ENCODE peak calls at places on chromosomes 3 and 15, in five cellular contexts. B, V, E, A and K are unnamed samples.

GRCh38 chr3:50645378-50645777 is 28.4 kb downstream of the MAPKAPK3 start:
- DNase-seq in B (no peak), V (no peak), E (no peak), A (no peak), K (no peak)

GRCh38 chr3:25381083-25381482 is 47.0 kb upstream of the RARB start:
- DNase-seq in B (no peak), V (no peak), E (no peak), A (no peak), K (no peak)

GRCh38 chr3:35640736-35641135 is 1.4 kb downstream of the ARPP21 start:
- DNase-seq in B (no peak), V (no peak), E (no peak), A (no peak), K (no peak)

GRCh38 chr15:64989331-64990167 is at the start of gene SPG21:
- DNase-seq in B (peak; percentile 96), V (peak; percentile 94), E (peak; percentile 92), A (peak; percentile 72), K (peak; percentile 79)

GRCh38 chr15:70799667-70800450 is 36.5 kb upstream of the UACA start:
- DNase-seq in B (no peak), V (no peak), E (peak; percentile 82), A (no peak), K (no peak)

GRCh38 chr3:31196881-31197364 is 302.5 kb upstream of the GADL1 start:
- DNase-seq in B (peak; percentile 65), V (no peak), E (no peak), A (no peak), K (no peak)

GRCh38 chr3:184228376-184229137 is 828 bp upstream of the VWA5B2 start:
- DNase-seq in B (no peak), V (no peak), E (no peak), A (no peak), K (no peak)

GRCh38 chr15:56798639-56799038 is 65.3 kb upstream of the ZNF280D start:
- DNase-seq in B (no peak), V (no peak), E (no peak), A (no peak), K (no peak)

GRCh38 chr3:128549283-128550112 is 56.5 kb upstream of the GATA2 start:
- DNase-seq in B (peak; percentile 81), V (no peak), E (peak; percentile 73), A (no peak), K (no peak)

GRCh38 chr3:2872884-2873283 is 237.3 kb downstream of the IL5RA start:
- DNase-seq in B (no peak), V (no peak), E (no peak), A (no peak), K (no peak)

GRCh38 chr3:14583543-14584091 is 43.5 kb upstream of the GRIP2 start:
- DNase-seq in B (no peak), V (no peak), E (peak; percentile 10), A (no peak), K (no peak)

GRCh38 chr3:12585970-12586369 is 29.1 kb downstream of the MKRN2 start:
- DNase-seq in B (no peak), V (no peak), E (no peak), A (no peak), K (no peak)

GRCh38 chr3:183584246-183584913 is 28.9 kb upstream of the KLHL6 start:
- DNase-seq in B (peak; percentile 72), V (peak; percentile 75), E (no peak), A (no peak), K (no peak)

GRCh38 chr3:154243353-154243752 is 80.9 kb downstream of the DHX36 start:
- DNase-seq in B (no peak), V (no peak), E (peak; percentile 36), A (no peak), K (no peak)

GRCh38 chr3:171225698-171226097 is 199.2 kb upstream of the SLC2A2 start:
- DNase-seq in B (no peak), V (no peak), E (no peak), A (no peak), K (no peak)

GRCh38 chr3:124887177-124887995 is at the start of gene ITGB5:
- DNase-seq in B (peak; percentile 90), V (peak; percentile 84), E (peak; percentile 84), A (no peak), K (no peak)

GRCh38 chr3:6204891-6205290 is 656.0 kb upstream of the GRM7 start:
- DNase-seq in B (no peak), V (no peak), E (no peak), A (no peak), K (no peak)

GRCh38 chr3:5017953-5018531 is 38.8 kb downstream of the BHLHE40 start:
- DNase-seq in B (peak; percentile 86), V (no peak), E (peak; percentile 12), A (no peak), K (no peak)

GRCh38 chr15:66921319-66921718 is 144.1 kb upstream of the SMAD3 start:
- DNase-seq in B (peak; percentile 58), V (no peak), E (no peak), A (no peak), K (no peak)

GRCh38 chr15:37142371-37142770 is 42.0 kb upstream of the MEIS2 start:
- DNase-seq in B (no peak), V (no peak), E (no peak), A (no peak), K (no peak)

GRCh38 chr3:120820748-120821147 is 78.2 kb downstream of the GTF2E1 start:
- DNase-seq in B (no peak), V (no peak), E (no peak), A (no peak), K (no peak)

GRCh38 chr3:72887378-72887722 is 496 bp upstream of the GXYLT2 start:
- DNase-seq in B (no peak), V (peak; percentile 10), E (peak; percentile 17), A (no peak), K (no peak)

GRCh38 chr3:60636846-60637245 is 614.4 kb downstream of the FHIT start:
- DNase-seq in B (no peak), V (no peak), E (no peak), A (no peak), K (no peak)

GRCh38 chr3:115683773-115684172 is 60.5 kb downstream of the GAP43 start:
- DNase-seq in B (no peak), V (no peak), E (no peak), A (no peak), K (no peak)

GRCh38 chr3:140527156-140527555 is 150.7 kb upstream of the TRIM42 start:
- DNase-seq in B (no peak), V (no peak), E (no peak), A (no peak), K (no peak)